ENCODE peak calls at places on chromosomes 1 and 21, in eight cellular contexts. One of them, this sample, is unnamed. For H3K9me3, the result is how much of the 10 kb centered on the place peaks cover.

GRCh38 chr1:199687321-199687720 is 340.2 kb upstream of the NR5A2 start:
- DNase-seq in psoas muscle: no peak
- DNase-seq in GM23248: peak
- DNase-seq in lung: no peak
- DNase-seq in H9: no peak
- DNase-seq in MM.1S: no peak
- DNase-seq in aorta: no peak
- DNase-seq in breast epithelium: no peak
- DNase-seq in this sample: no peak

GRCh38 chr1:32464191-32464715 is 619 bp upstream of the ZBTB8B start:
- DNase-seq in psoas muscle: no peak
- DNase-seq in GM23248: peak
- DNase-seq in lung: no peak
- DNase-seq in H9: peak
- DNase-seq in MM.1S: no peak
- DNase-seq in aorta: no peak
- DNase-seq in breast epithelium: no peak
- DNase-seq in this sample: no peak

GRCh38 chr1:155171836-155172731 is 1.0 kb downstream of the KRTCAP2 start:
- DNase-seq in psoas muscle: no peak
- DNase-seq in GM23248: peak
- DNase-seq in lung: no peak
- DNase-seq in H9: no peak
- DNase-seq in MM.1S: no peak
- DNase-seq in aorta: no peak
- DNase-seq in breast epithelium: no peak
- DNase-seq in this sample: no peak

GRCh38 chr21:39390212-39390765 is 41.4 kb upstream of the HMGN1 start:
- DNase-seq in psoas muscle: no peak
- DNase-seq in GM23248: no peak
- DNase-seq in lung: no peak
- DNase-seq in H9: peak
- DNase-seq in MM.1S: no peak
- DNase-seq in aorta: no peak
- DNase-seq in breast epithelium: no peak
- DNase-seq in this sample: no peak

GRCh38 chr1:17471393-17471792 is 31.9 kb upstream of the RCC2 start:
- DNase-seq in psoas muscle: no peak
- DNase-seq in GM23248: no peak
- DNase-seq in lung: no peak
- DNase-seq in H9: no peak
- DNase-seq in MM.1S: no peak
- DNase-seq in aorta: no peak
- DNase-seq in breast epithelium: no peak
- DNase-seq in this sample: no peak

GRCh38 chr1:236821111-236821625 is 26.1 kb downstream of the MTR start:
- DNase-seq in psoas muscle: no peak
- DNase-seq in GM23248: no peak
- DNase-seq in lung: no peak
- DNase-seq in H9: no peak
- DNase-seq in MM.1S: no peak
- DNase-seq in aorta: no peak
- DNase-seq in breast epithelium: no peak
- DNase-seq in this sample: no peak

GRCh38 chr1:232704256-232704655 is 74.3 kb upstream of the SIPA1L2 start:
- DNase-seq in psoas muscle: no peak
- DNase-seq in GM23248: no peak
- DNase-seq in lung: no peak
- DNase-seq in H9: no peak
- DNase-seq in MM.1S: no peak
- DNase-seq in aorta: no peak
- DNase-seq in breast epithelium: no peak
- DNase-seq in this sample: no peak

GRCh38 chr1:109255673-109256072 is 6.3 kb downstream of the CELSR2 start:
- DNase-seq in psoas muscle: no peak
- DNase-seq in GM23248: no peak
- DNase-seq in lung: no peak
- DNase-seq in H9: no peak
- DNase-seq in MM.1S: no peak
- DNase-seq in aorta: peak
- DNase-seq in breast epithelium: no peak
- DNase-seq in this sample: no peak

GRCh38 chr1:244869364-244869827 is 5.1 kb upstream of the HNRNPU start:
- DNase-seq in psoas muscle: no peak
- DNase-seq in GM23248: no peak
- DNase-seq in lung: peak
- DNase-seq in H9: no peak
- DNase-seq in MM.1S: no peak
- DNase-seq in aorta: no peak
- DNase-seq in breast epithelium: no peak
- DNase-seq in this sample: no peak

GRCh38 chr1:182720465-182720864 is 36.1 kb upstream of the RGS8 start:
- DNase-seq in psoas muscle: no peak
- DNase-seq in GM23248: peak
- DNase-seq in lung: no peak
- DNase-seq in H9: no peak
- DNase-seq in MM.1S: no peak
- DNase-seq in aorta: no peak
- DNase-seq in breast epithelium: no peak
- DNase-seq in this sample: no peak

GRCh38 chr1:59828160-59828559 is 13.4 kb downstream of the HOOK1 start:
- DNase-seq in psoas muscle: no peak
- DNase-seq in GM23248: no peak
- DNase-seq in lung: no peak
- DNase-seq in H9: no peak
- DNase-seq in MM.1S: no peak
- DNase-seq in aorta: no peak
- DNase-seq in breast epithelium: no peak
- DNase-seq in this sample: no peak

GRCh38 chr21:33937931-33938339 is 22.3 kb upstream of the ATP5PO start:
- DNase-seq in psoas muscle: no peak
- DNase-seq in GM23248: no peak
- DNase-seq in lung: no peak
- DNase-seq in H9: no peak
- DNase-seq in MM.1S: no peak
- DNase-seq in aorta: no peak
- DNase-seq in breast epithelium: no peak
- DNase-seq in this sample: no peak

GRCh38 chr1:230104395-230105244 is 37.6 kb downstream of the GALNT2 start:
- DNase-seq in psoas muscle: peak
- DNase-seq in GM23248: peak
- DNase-seq in lung: peak
- DNase-seq in H9: peak
- DNase-seq in MM.1S: peak
- DNase-seq in aorta: peak
- DNase-seq in breast epithelium: peak
- DNase-seq in this sample: peak

GRCh38 chr1:181141431-181141910 is 53.0 kb downstream of the IER5 start:
- DNase-seq in psoas muscle: no peak
- DNase-seq in GM23248: peak
- DNase-seq in lung: no peak
- DNase-seq in H9: no peak
- DNase-seq in MM.1S: no peak
- DNase-seq in aorta: peak
- DNase-seq in breast epithelium: no peak
- DNase-seq in this sample: peak

GRCh38 chr1:100440075-100440809 is 87.9 kb downstream of the CDC14A start:
- DNase-seq in psoas muscle: no peak
- DNase-seq in GM23248: no peak
- DNase-seq in lung: no peak
- DNase-seq in H9: no peak
- DNase-seq in MM.1S: peak
- DNase-seq in aorta: no peak
- DNase-seq in breast epithelium: no peak
- DNase-seq in this sample: peak

GRCh38 chr1:16978589-16979474 is 1.6 kb downstream of the MFAP2 start:
- DNase-seq in psoas muscle: peak
- DNase-seq in GM23248: peak
- DNase-seq in lung: no peak
- DNase-seq in H9: no peak
- DNase-seq in MM.1S: no peak
- DNase-seq in aorta: peak
- DNase-seq in breast epithelium: no peak
- DNase-seq in this sample: peak

GRCh38 chr21:38376235-38376634 is 119.4 kb downstream of the KCNJ15 start:
- DNase-seq in psoas muscle: no peak
- DNase-seq in GM23248: no peak
- DNase-seq in lung: peak
- DNase-seq in H9: no peak
- DNase-seq in MM.1S: no peak
- DNase-seq in aorta: no peak
- DNase-seq in breast epithelium: no peak
- DNase-seq in this sample: no peak

GRCh38 chr1:247047702-247048101 is 30.9 kb downstream of the ZNF670 start:
- DNase-seq in psoas muscle: no peak
- DNase-seq in GM23248: no peak
- DNase-seq in lung: no peak
- DNase-seq in H9: no peak
- DNase-seq in MM.1S: no peak
- DNase-seq in aorta: no peak
- DNase-seq in breast epithelium: no peak
- DNase-seq in this sample: no peak

GRCh38 chr1:231219422-231220401 is 21.3 kb upstream of the GNPAT start:
- DNase-seq in psoas muscle: no peak
- DNase-seq in GM23248: peak
- DNase-seq in lung: no peak
- DNase-seq in H9: no peak
- DNase-seq in MM.1S: no peak
- DNase-seq in aorta: no peak
- DNase-seq in breast epithelium: no peak
- DNase-seq in this sample: no peak

GRCh38 chr1:67766117-67766978 is 66.9 kb downstream of the GNG12 start:
- DNase-seq in psoas muscle: peak
- DNase-seq in GM23248: peak
- DNase-seq in lung: no peak
- DNase-seq in H9: no peak
- DNase-seq in MM.1S: peak
- DNase-seq in aorta: peak
- DNase-seq in breast epithelium: no peak
- DNase-seq in this sample: no peak

DNA sequence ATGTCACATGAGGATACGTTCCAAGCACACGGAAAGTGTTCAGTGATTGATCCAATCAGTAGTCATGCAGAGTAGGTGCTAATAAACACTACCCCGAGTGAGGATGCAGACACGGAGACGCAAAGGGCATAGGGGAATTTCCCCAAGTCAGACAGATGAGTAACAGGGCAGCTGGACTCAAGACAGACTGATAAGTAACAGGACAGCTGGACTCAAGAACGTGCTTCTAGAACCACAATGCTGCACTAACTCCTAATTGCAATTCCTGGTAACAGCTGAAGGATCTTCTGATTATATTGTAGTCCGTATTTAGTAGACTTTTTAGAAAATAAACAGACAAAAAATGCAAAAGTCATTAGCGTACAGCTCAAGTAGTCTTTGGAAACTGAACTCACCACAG is 1.9 kb upstream of the OR2T10 start:
- DNase-seq in psoas muscle: no peak
- DNase-seq in GM23248: no peak
- DNase-seq in lung: no peak
- DNase-seq in H9: no peak
- DNase-seq in MM.1S: no peak
- DNase-seq in aorta: no peak
- DNase-seq in breast epithelium: no peak
- DNase-seq in this sample: no peak
- H3K9me3 ChIP-seq in psoas muscle: under half
- H3K9me3 ChIP-seq in GM23248: under half
- H3K9me3 ChIP-seq in lung: under half
- H3K9me3 ChIP-seq in H9: half or more
- H3K9me3 ChIP-seq in MM.1S: under half
- H3K9me3 ChIP-seq in aorta: under half
- H3K9me3 ChIP-seq in breast epithelium: under half
- H3K9me3 ChIP-seq in this sample: under half

GRCh38 chr1:2909797-2910196 is 108.3 kb upstream of the TTC34 start:
- DNase-seq in psoas muscle: no peak
- DNase-seq in GM23248: no peak
- DNase-seq in lung: no peak
- DNase-seq in H9: no peak
- DNase-seq in MM.1S: no peak
- DNase-seq in aorta: no peak
- DNase-seq in breast epithelium: no peak
- DNase-seq in this sample: no peak
- H3K9me3 ChIP-seq in psoas muscle: under half
- H3K9me3 ChIP-seq in GM23248: under half
- H3K9me3 ChIP-seq in lung: under half
- H3K9me3 ChIP-seq in H9: half or more
- H3K9me3 ChIP-seq in MM.1S: under half
- H3K9me3 ChIP-seq in aorta: under half
- H3K9me3 ChIP-seq in breast epithelium: under half
- H3K9me3 ChIP-seq in this sample: under half

DNA sequence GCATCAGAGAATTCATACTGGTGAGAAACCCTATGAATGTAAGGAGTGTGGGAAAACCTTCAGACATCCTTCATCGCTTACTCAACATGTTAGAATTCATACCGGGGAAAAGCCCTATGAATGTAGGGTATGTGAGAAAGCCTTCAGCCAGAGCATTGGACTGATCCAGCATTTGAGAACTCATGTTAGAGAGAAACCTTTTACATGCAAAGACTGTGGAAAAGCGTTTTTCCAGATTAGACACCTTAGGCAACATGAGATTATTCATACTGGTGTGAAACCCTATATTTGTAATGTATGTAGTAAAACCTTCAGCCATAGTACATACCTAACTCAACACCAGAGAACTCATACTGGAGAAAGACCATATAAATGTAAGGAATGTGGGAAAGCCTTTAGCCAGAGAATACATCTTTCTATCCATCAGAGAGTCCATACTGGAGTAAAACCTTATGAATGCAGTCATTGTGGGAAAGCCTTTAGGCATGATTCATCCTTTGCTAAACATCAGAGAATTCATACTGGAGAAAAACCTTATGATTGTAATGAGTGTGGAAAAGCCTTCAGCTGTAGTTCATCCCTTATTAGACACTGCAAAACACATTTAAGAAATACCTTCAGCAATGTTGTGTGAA is 12.8 kb downstream of the ZFP69B start:
- DNase-seq in psoas muscle: no peak
- DNase-seq in GM23248: peak
- DNase-seq in lung: no peak
- DNase-seq in H9: no peak
- DNase-seq in MM.1S: no peak
- DNase-seq in aorta: no peak
- DNase-seq in breast epithelium: no peak
- DNase-seq in this sample: no peak
- H3K9me3 ChIP-seq in psoas muscle: half or more
- H3K9me3 ChIP-seq in GM23248: under half
- H3K9me3 ChIP-seq in lung: half or more
- H3K9me3 ChIP-seq in H9: half or more
- H3K9me3 ChIP-seq in MM.1S: under half
- H3K9me3 ChIP-seq in aorta: under half
- H3K9me3 ChIP-seq in breast epithelium: half or more
- H3K9me3 ChIP-seq in this sample: half or more

DNA sequence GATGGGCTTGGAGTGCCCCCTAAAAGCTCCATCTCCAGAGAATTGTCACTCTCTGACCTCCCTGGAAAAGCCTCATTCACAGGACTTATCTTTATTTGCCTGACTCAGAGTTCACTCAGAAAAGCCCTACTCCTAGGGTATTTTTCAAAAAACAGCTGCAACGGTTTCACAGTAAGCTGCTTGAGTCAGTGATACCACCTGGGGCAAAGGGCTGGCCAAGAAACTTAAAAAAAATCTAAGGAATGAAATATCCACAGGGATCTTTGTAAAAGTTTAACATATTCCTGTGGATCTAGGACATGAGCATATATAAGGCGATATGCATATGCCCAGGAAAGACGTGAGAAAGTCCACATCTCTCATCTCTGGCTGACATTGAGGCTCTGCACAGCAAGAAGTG is 33.8 kb upstream of the TSPAN2 start:
- DNase-seq in psoas muscle: no peak
- DNase-seq in GM23248: no peak
- DNase-seq in lung: no peak
- DNase-seq in H9: no peak
- DNase-seq in MM.1S: no peak
- DNase-seq in aorta: no peak
- DNase-seq in breast epithelium: no peak
- DNase-seq in this sample: no peak
- H3K9me3 ChIP-seq in psoas muscle: under half
- H3K9me3 ChIP-seq in GM23248: under half
- H3K9me3 ChIP-seq in lung: under half
- H3K9me3 ChIP-seq in H9: under half
- H3K9me3 ChIP-seq in MM.1S: under half
- H3K9me3 ChIP-seq in aorta: under half
- H3K9me3 ChIP-seq in breast epithelium: under half
- H3K9me3 ChIP-seq in this sample: under half

This sample was measured in transverse colon.